ENCODE peak calls at places on chromosome 16, in four cellular contexts. J, P, L and A are unnamed samples.

GRCh38 chr16:81975637-81976036 is 35.6 kb downstream of the SDR42E1 start:
- DNase-seq in J (no peak), P (no peak), L (no peak), A (no peak)

GRCh38 chr16:19236561-19236960 is 49.0 kb upstream of the CLEC19A start:
- DNase-seq in J (no peak), P (no peak), L (peak; percentile 58), A (no peak)

GRCh38 chr16:51154271-51155171 is 3.5 kb upstream of the SALL1 start:
- DNase-seq in J (no peak), P (no peak), L (no peak), A (no peak)

GRCh38 chr16:83840060-83840617 is 32.4 kb downstream of the HSBP1 start:
- DNase-seq in J (no peak), P (no peak), L (no peak), A (no peak)

GRCh38 chr16:11494433-11494832 is 92.3 kb downstream of the LITAF start:
- DNase-seq in J (no peak), P (no peak), L (no peak), A (no peak)

GRCh38 chr16:1264257-1265089 is 8.6 kb downstream of the TPSD1 start:
- DNase-seq in J (no peak), P (no peak), L (no peak), A (no peak)

GRCh38 chr16:868846-869822 is 68.6 kb upstream of the GNG13 start:
- DNase-seq in J (no peak), P (no peak), L (no peak), A (no peak)

GRCh38 chr16:86011532-86011931 is 112.6 kb downstream of the IRF8 start:
- DNase-seq in J (peak; percentile 68), P (no peak), L (no peak), A (no peak)

GRCh38 chr16:88439706-88440105 is 13.4 kb upstream of the ZFPM1 start:
- DNase-seq in J (no peak), P (no peak), L (no peak), A (no peak)

GRCh38 chr16:87496101-87496801 is 3.4 kb upstream of the ZCCHC14 start:
- DNase-seq in J (peak; percentile 8), P (no peak), L (no peak), A (no peak)

GRCh38 chr16:88506723-88507122 is 53.6 kb downstream of the ZFPM1 start:
- DNase-seq in J (no peak), P (no peak), L (no peak), A (no peak)

GRCh38 chr16:84093120-84093878 is 23.4 kb downstream of the MBTPS1 start:
- DNase-seq in J (no peak), P (no peak), L (no peak), A (no peak)

GRCh38 chr16:53207810-53208752 is 153.3 kb downstream of the CHD9 start:
- DNase-seq in J (peak; percentile 69), P (peak; percentile 91), L (peak; percentile 72), A (peak; percentile 88)

GRCh38 chr16:75559564-75560372 is 3.7 kb upstream of the TMEM231 start:
- DNase-seq in J (no peak), P (peak; percentile 85), L (no peak), A (no peak)

GRCh38 chr16:17105239-17105721 is 365.5 kb downstream of the XYLT1 start:
- DNase-seq in J (no peak), P (no peak), L (no peak), A (no peak)

GRCh38 chr16:17568239-17568638 is 97.5 kb upstream of the XYLT1 start:
- DNase-seq in J (no peak), P (no peak), L (no peak), A (no peak)

GRCh38 chr16:17289050-17289449 is 181.7 kb downstream of the XYLT1 start:
- DNase-seq in J (no peak), P (no peak), L (no peak), A (no peak)

GRCh38 chr16:61862221-61862620 is 174.0 kb downstream of the CDH8 start:
- DNase-seq in J (no peak), P (no peak), L (no peak), A (no peak)

GRCh38 chr16:58960034-58960433 is 225.9 kb upstream of the GOT2 start:
- DNase-seq in J (no peak), P (no peak), L (no peak), A (no peak)

GRCh38 chr16:9077001-9077809 is 14.2 kb upstream of the HAPSTR1 start:
- DNase-seq in J (no peak), P (no peak), L (peak; percentile 31), A (no peak)

GRCh38 chr16:73215482-73216377 is 167.8 kb upstream of the ZFHX3 start:
- DNase-seq in J (no peak), P (no peak), L (no peak), A (no peak)

GRCh38 chr16:85675528-85675927 is 13.2 kb downstream of the GINS2 start:
- DNase-seq in J (no peak), P (peak; percentile 43), L (peak; percentile 38), A (peak; percentile 41)

GRCh38 chr16:2663553-2664521 is 18.5 kb upstream of the KCTD5 start:
- DNase-seq in J (no peak), P (peak; percentile 79), L (no peak), A (no peak)

GRCh38 chr16:13171313-13171712 is 269.9 kb downstream of the SHISA9 start:
- DNase-seq in J (no peak), P (no peak), L (no peak), A (no peak)

GRCh38 chr16:27156531-27156930 is 46.8 kb upstream of the KDM8 start:
- DNase-seq in J (no peak), P (no peak), L (no peak), A (no peak)

GRCh38 chr16:85490971-85491771 is 122.0 kb upstream of the GSE1 start:
- DNase-seq in J (no peak), P (peak; percentile 81), L (peak; percentile 53), A (no peak)

GRCh38 chr16:685967-686366 is 1.8 kb upstream of the JMJD8 start:
- DNase-seq in J (no peak), P (peak; percentile 52), L (peak; percentile 41), A (peak; percentile 29)

GRCh38 chr16:87056083-87056482 is 261.1 kb downstream of the C16orf95 start:
- DNase-seq in J (no peak), P (no peak), L (no peak), A (peak; percentile 29)

GRCh38 chr16:69822174-69822935 is 60.2 kb downstream of the WWP2 start:
- DNase-seq in J (no peak), P (no peak), L (peak; percentile 94), A (no peak)

GRCh38 chr16:87464691-87465300 is 28.0 kb downstream of the ZCCHC14 start:
- DNase-seq in J (no peak), P (peak; percentile 82), L (no peak), A (no peak)

GRCh38 chr16:29148867-29149272 is 164.0 kb downstream of the LAT start:
- DNase-seq in J (no peak), P (no peak), L (no peak), A (no peak)

GRCh38 chr16:2715519-2715918 is 4.5 kb downstream of the PRSS27 start:
- DNase-seq in J (no peak), P (peak; percentile 80), L (no peak), A (peak; percentile 49)

GRCh38 chr16:10876799-10877341 is at the start of gene CIITA:
- DNase-seq in J (peak; percentile 97), P (peak; percentile 44), L (no peak), A (no peak)

DNA sequence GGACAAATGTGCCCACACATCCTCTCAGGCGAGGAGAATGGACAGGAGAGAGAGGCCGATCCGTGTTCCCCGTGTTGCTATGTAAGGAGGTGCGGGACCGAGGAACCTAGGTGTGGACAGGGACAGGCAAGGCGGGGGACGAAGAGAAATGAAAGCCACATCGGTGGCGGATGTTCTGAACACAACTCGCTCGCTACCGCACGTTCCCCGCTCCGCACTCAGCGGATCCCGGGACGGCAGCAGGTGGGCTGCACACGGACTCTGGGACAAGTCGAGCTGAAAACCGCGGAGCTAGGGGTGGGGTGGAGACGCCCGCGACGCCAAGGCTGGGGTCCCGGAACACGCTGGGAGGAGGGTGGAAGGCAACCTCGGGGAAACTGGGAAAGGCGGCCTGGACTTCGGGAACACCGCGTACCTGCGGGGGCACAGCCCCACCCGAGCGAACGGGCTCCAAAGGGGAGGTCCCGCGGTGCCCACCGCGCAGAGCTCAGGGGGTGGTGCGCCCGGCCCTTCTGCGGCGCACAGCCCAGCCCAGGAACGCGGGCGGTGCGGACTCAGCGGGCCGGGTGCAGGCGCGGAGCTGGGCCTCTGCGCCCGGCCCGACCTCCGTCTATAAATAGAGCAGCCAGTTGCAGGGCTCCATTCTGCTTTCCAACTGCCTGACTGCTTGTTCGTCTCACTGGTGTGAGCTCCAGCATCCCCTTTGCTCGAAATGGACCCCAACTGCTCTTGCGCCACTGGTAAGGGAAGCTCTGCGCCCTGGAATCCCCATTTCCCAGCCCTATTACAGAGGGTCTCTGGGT is at the start of gene MT1E:
- DNase-seq in J (no peak), P (no peak), L (peak; percentile 63), A (peak; percentile 54)
- TF ChIP-seq MYC in J (no peak), P (no peak), L (peak; percentile 55), A (no peak)

DNA sequence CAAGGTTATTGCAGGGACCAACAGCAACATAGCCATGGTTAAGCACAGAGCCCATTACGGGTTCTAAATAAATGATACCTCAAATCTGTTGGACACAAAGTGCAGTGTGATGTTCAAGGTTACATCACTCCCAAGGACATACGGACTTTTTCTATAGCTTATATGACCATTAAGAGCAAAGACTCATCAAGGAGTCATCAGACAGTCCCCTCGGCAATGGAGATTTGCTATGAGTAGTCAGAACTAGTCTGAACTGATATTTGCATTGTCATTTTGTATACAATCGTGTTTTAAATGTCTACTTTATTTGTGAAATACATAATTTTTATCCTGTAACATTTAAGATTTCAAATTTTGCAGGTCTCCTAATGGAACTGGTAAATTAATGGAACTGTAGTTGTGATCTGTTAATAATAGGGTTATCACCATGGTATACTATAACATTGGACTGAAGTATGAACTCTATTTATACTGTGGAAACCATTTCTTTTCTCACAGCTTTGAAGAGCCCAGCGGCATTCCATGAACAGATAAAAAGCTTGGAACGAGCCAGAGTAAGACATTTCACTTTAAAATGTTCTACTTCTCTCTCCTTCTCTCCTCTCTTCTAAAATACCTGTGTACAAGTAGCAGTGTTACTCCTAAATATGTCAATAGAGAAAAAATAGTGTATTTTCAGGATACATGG is 140.9 kb downstream of the MRTFB start:
- DNase-seq in J (no peak), P (no peak), L (no peak), A (no peak)
- H4K20me1 ChIP-seq in J (no peaks in the 10 kb centered on the region), P (no peaks in the 10 kb centered on the region), L (no peaks in the 10 kb centered on the region), A (no peaks in the 10 kb centered on the region)

DNA sequence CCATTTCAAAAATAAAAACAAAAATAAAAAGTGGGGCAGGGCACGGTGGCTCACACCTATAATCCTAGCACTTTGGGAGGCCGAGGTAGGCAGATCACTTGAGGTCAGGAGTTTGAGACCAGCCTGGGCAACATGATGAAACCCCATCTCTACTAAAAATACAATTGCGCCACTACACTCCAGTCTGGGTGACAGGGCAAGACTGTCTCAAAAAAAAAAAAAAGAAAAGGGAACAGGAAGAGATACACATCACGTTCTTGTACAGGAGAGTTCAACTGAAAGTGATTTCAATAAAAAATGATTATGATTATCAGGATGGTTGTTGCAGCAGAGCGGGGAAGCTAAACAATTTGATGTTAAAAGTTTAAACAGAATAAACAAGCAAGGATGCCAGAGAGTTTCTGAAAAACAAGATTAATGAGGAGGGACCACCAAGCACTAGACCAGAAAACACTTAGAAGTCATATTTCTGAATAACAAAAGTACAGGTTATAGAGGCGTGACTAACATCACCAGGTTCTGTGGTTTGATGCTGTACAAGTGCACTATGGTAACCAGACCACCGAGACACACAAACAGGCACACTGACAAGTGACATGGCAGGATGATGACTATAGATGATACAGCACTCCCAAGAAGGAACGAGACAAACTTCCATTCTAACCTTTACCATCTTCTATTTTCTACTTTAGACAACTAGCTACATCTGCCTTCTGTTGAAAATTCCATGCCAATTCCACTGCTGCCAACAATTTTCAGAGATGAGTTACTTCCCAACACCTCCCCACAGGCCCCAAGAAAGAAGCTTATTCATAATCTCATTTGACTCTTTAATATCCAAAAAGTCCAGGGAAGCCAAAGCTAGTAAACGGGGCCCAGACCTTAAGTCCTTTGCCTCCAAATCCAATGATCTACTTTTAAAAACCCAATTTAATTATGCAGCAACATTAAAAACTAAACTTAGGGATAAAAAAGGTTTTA is 11.8 kb downstream of the DNAJA2 start:
- DNase-seq in J (no peak), P (no peak), L (no peak), A (no peak)
- TF ChIP-seq MYC in J (no peak), P (no peak), L (no peak), A (no peak)

GRCh38 chr16:4521971-4522623 is 16.5 kb downstream of the CDIP1 start:
- DNase-seq in J (no peak), P (no peak), L (no peak), A (no peak)
- H4K20me1 ChIP-seq in J (no peaks in the 10 kb centered on the region), P (no peaks in the 10 kb centered on the region), L (peaks cover 33% of the 10 kb centered on the region), A (no peaks in the 10 kb centered on the region)